ENCODE peak calls at places on chromosomes 1 and 21, in five cellular contexts. One of them, this sample, is unnamed.

GRCh38 chr1:184404727-184405027 is 17.8 kb downstream of the C1orf21 start:
- DNase-seq in H7: no peak
- DNase-seq in non-pigmented ciliary epithelial cell: no peak
- DNase-seq in uterus: no peak
- DNase-seq in NCI-H1105: no peak
- DNase-seq in this sample: no peak

GRCh38 chr1:68808351-68808750 is 311.5 kb upstream of the DEPDC1 start:
- DNase-seq in H7: peak; percentile 27
- DNase-seq in non-pigmented ciliary epithelial cell: no peak
- DNase-seq in uterus: no peak
- DNase-seq in NCI-H1105: no peak
- DNase-seq in this sample: no peak

GRCh38 chr1:202658766-202659165 is 51.5 kb downstream of the SYT2 start:
- DNase-seq in H7: no peak
- DNase-seq in non-pigmented ciliary epithelial cell: no peak
- DNase-seq in uterus: no peak
- DNase-seq in NCI-H1105: no peak
- DNase-seq in this sample: no peak

GRCh38 chr1:185520188-185520935 is 203.3 kb upstream of the IVNS1ABP start:
- DNase-seq in H7: no peak
- DNase-seq in non-pigmented ciliary epithelial cell: no peak
- DNase-seq in uterus: no peak
- DNase-seq in NCI-H1105: no peak
- DNase-seq in this sample: no peak

GRCh38 chr1:56396524-56397067 is 182.8 kb downstream of the PLPP3 start:
- DNase-seq in H7: no peak
- DNase-seq in non-pigmented ciliary epithelial cell: no peak
- DNase-seq in uterus: no peak
- DNase-seq in NCI-H1105: no peak
- DNase-seq in this sample: no peak

GRCh38 chr1:2286923-2287322 is 58.8 kb downstream of the SKI start:
- DNase-seq in H7: no peak
- DNase-seq in non-pigmented ciliary epithelial cell: no peak
- DNase-seq in uterus: no peak
- DNase-seq in NCI-H1105: no peak
- DNase-seq in this sample: no peak

GRCh38 chr1:199273837-199274379 is 635.1 kb downstream of the PTPRC start:
- DNase-seq in H7: no peak
- DNase-seq in non-pigmented ciliary epithelial cell: no peak
- DNase-seq in uterus: no peak
- DNase-seq in NCI-H1105: peak; percentile 64
- DNase-seq in this sample: no peak

GRCh38 chr21:44793269-44794030 is 8.2 kb downstream of the UBE2G2 start:
- DNase-seq in H7: peak; percentile 91
- DNase-seq in non-pigmented ciliary epithelial cell: no peak
- DNase-seq in uterus: peak; percentile 36
- DNase-seq in NCI-H1105: peak; percentile 31
- DNase-seq in this sample: peak; percentile 21

GRCh38 chr1:6870086-6870485 is 84.8 kb downstream of the CAMTA1 start:
- DNase-seq in H7: no peak
- DNase-seq in non-pigmented ciliary epithelial cell: no peak
- DNase-seq in uterus: no peak
- DNase-seq in NCI-H1105: no peak
- DNase-seq in this sample: no peak

GRCh38 chr21:39525601-39526000 is 73.8 kb downstream of the SH3BGR start:
- DNase-seq in H7: no peak
- DNase-seq in non-pigmented ciliary epithelial cell: no peak
- DNase-seq in uterus: no peak
- DNase-seq in NCI-H1105: no peak
- DNase-seq in this sample: no peak

GRCh38 chr1:95635820-95636219 is 401.8 kb downstream of the RWDD3 start:
- DNase-seq in H7: no peak
- DNase-seq in non-pigmented ciliary epithelial cell: no peak
- DNase-seq in uterus: no peak
- DNase-seq in NCI-H1105: no peak
- DNase-seq in this sample: no peak